ENCODE peak calls at places on chromosomes 16 and 17, in four cellular contexts. S is K562, R is SK-N-SH, H is GM12878. Q is an unnamed sample.

GRCh38 chr16:81446318-81447275 is 2.0 kb downstream of the CMIP start:
- DNase-seq in R (peak), H (no peak), S (peak), Q (no peak)

GRCh38 chr16:57489229-57489628 is 2.9 kb upstream of the DOK4 start:
- DNase-seq in H (no peak), S (no peak), R (no peak), Q (no peak)

GRCh38 chr17:82278786-82279379 is 5.4 kb upstream of the CSNK1D start:
- DNase-seq in S (no peak), R (no peak), H (no peak), Q (no peak)

GRCh38 chr16:85296859-85297698 is 184.8 kb upstream of the CIBAR2 start:
- DNase-seq in S (peak), R (peak), H (no peak), Q (peak)

GRCh38 chr17:50133769-50134099 is 3.8 kb upstream of the SAMD14 start:
- DNase-seq in H (no peak), R (no peak), S (no peak), Q (no peak)

GRCh38 chr16:63337264-63337663 is 1301.0 kb upstream of the CDH8 start:
- DNase-seq in H (no peak), S (no peak), R (no peak), Q (no peak)

GRCh38 chr16:48583075-48584065 is 26.6 kb downstream of the N4BP1 start:
- DNase-seq in H (no peak), R (no peak), S (no peak), Q (no peak)

GRCh38 chr17:1256699-1257098 is 13.5 kb upstream of the BHLHA9 start:
- DNase-seq in H (no peak), S (no peak), R (no peak), Q (no peak)

GRCh38 chr17:43832976-43833829 is at the start of gene MPP3:
- DNase-seq in R (peak), H (no peak), S (peak), Q (peak)

GRCh38 chr16:13083687-13084086 is 182.3 kb downstream of the SHISA9 start:
- DNase-seq in R (no peak), H (no peak), S (no peak), Q (no peak)

GRCh38 chr17:50945779-50946222 is 79.6 kb upstream of the TOB1 start:
- DNase-seq in H (no peak), S (no peak), R (no peak), Q (no peak)

GRCh38 chr16:367333-367903 is 2.9 kb downstream of the MRPL28 start:
- DNase-seq in R (no peak), S (no peak), H (no peak), Q (no peak)

GRCh38 chr16:9415588-9415987 is 324.1 kb downstream of the HAPSTR1 start:
- DNase-seq in R (no peak), H (no peak), S (peak), Q (no peak)

GRCh38 chr16:24573141-24573540 is 33.8 kb downstream of the RBBP6 start:
- DNase-seq in S (no peak), H (no peak), R (no peak), Q (no peak)

GRCh38 chr17:47844230-47844629 is 3.2 kb upstream of the SCRN2 start:
- DNase-seq in S (no peak), H (no peak), R (no peak), Q (no peak)

GRCh38 chr16:55760665-55761035 is 72.2 kb downstream of the CES1 start:
- DNase-seq in R (no peak), S (no peak), H (no peak), Q (no peak)

GRCh38 chr16:11145173-11145820 is 110.7 kb downstream of the SOCS1 start:
- DNase-seq in R (no peak), H (no peak), S (no peak), Q (no peak)

GRCh38 chr16:568401-569258 is 1.1 kb upstream of the PIGQ start:
- DNase-seq in S (peak), R (no peak), H (no peak), Q (no peak)

GRCh38 chr16:53949716-53950410 is 245.9 kb downstream of the FTO start:
- DNase-seq in S (no peak), H (no peak), R (no peak), Q (no peak)

GRCh38 chr16:4661661-4662060 is 31.7 kb upstream of the NUDT16L1 start:
- DNase-seq in R (no peak), S (no peak), H (no peak), Q (no peak)

GRCh38 chr17:56596741-56597494 is 3.4 kb downstream of the NOG start:
- DNase-seq in R (peak), S (no peak), H (no peak), Q (peak)

GRCh38 chr17:606501-607243 is 108.0 kb downstream of the VPS53 start:
- DNase-seq in H (no peak), R (no peak), S (no peak), Q (no peak)

GRCh38 chr17:4777969-4778760 is 6.5 kb downstream of the TM4SF5 start:
- DNase-seq in S (no peak), H (no peak), R (no peak), Q (no peak)

GRCh38 chr17:73513426-73513825 is 130.8 kb downstream of the SDK2 start:
- DNase-seq in R (no peak), H (no peak), S (no peak), Q (no peak)

GRCh38 chr17:49035470-49036269 is 38.5 kb downstream of the IGF2BP1 start:
- DNase-seq in H (no peak), S (peak), R (peak), Q (peak)

GRCh38 chr17:60169921-60170817 is 20.4 kb downstream of the CA4 start:
- DNase-seq in S (no peak), R (no peak), H (no peak), Q (no peak)

GRCh38 chr17:40352779-40353394 is 11.7 kb downstream of the GJD3 start:
- DNase-seq in H (no peak), R (no peak), S (peak), Q (no peak)

GRCh38 chr16:70715860-70716357 is 30.1 kb upstream of the MTSS2 start:
- DNase-seq in H (no peak), S (no peak), R (peak), Q (no peak)

GRCh38 chr17:81025065-81025751 is 9.7 kb upstream of the BAIAP2 start:
- DNase-seq in H (no peak), S (no peak), R (no peak), Q (no peak)

GRCh38 chr17:52383493-52384100 is 225.1 kb upstream of the CA10 start:
- DNase-seq in R (peak), H (no peak), S (peak), Q (peak)

GRCh38 chr17:17497845-17498520 is 1.8 kb upstream of the RASD1 start:
- DNase-seq in H (no peak), R (no peak), S (no peak), Q (no peak)

GRCh38 chr17:57881783-57882291 is 32.0 kb upstream of the MRPS23 start:
- DNase-seq in S (no peak), R (no peak), H (no peak), Q (no peak)

GRCh38 chr17:16814439-16814838 is 124.4 kb downstream of the CCDC144A start:
- DNase-seq in R (no peak), S (no peak), H (no peak), Q (no peak)

GRCh38 chr16:80346160-80346632 is 194.6 kb upstream of the DYNLRB2 start:
- DNase-seq in S (no peak), H (peak), R (no peak), Q (no peak)

GRCh38 chr17:45170976-45171337 is 9.3 kb downstream of the HEXIM2 start:
- DNase-seq in S (no peak), H (no peak), R (peak), Q (no peak)

GRCh38 chr16:30715777-30716445 is 16.9 kb downstream of the SRCAP start:
- DNase-seq in H (no peak), R (no peak), S (peak), Q (no peak)

GRCh38 chr17:27576429-27577123 is 54.4 kb upstream of the LGALS9 start:
- DNase-seq in R (no peak), S (no peak), H (no peak), Q (no peak)

DNA sequence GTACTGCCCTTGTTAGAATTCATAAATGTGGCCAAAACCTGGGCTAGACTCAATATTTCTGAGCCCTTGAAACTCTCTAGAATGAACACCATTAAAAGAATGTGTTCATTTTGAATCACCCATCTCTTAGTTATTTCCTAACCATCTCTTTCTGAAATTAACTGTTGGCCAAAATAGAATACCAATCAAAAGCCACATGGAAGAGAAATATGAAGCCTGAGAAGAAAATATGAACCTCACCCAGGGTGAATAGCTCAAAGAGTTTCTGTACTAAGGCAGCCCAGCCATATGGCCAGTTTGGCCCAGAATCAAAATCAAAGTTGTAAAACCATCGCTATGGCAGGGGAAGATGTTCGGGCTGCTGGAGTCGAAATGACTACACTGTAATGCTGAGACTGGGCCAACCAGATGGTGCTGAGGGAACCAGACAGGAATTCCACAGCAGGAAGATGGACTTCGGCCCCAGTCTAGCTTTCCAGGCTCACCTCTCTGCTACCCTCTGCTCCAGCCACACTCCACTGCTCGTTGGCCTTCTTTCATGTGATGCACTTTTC is 154.3 kb upstream of the ZFHX3 start:
- DNase-seq in S (no peak), R (no peak), H (no peak), Q (no peak)
- TF ChIP-seq USF1 in S (no peak), R (no peak), H (no peak), Q (no peak)

GRCh38 chr17:2980211-2980903 is 83.0 kb downstream of the OR1D5 start:
- DNase-seq in H (no peak), R (no peak), S (no peak), Q (no peak)
- TF ChIP-seq USF1 in H (no peak), R (no peak), S (no peak), Q (no peak)

GRCh38 chr17:55175788-55176425 is 88.9 kb upstream of the HLF start:
- DNase-seq in H (no peak), S (no peak), R (no peak), Q (no peak)

GRCh38 chr17:55172612-55173011 is 92.1 kb upstream of the HLF start:
- DNase-seq in R (no peak), H (no peak), S (no peak), Q (no peak)

GRCh38 chr17:55177914-55178217 is 86.9 kb upstream of the HLF start:
- DNase-seq in R (no peak), H (no peak), S (no peak), Q (no peak)

GRCh38 chr17:55174133-55174532 is 90.6 kb upstream of the HLF start:
- DNase-seq in R (no peak), H (no peak), S (no peak), Q (no peak)

GRCh38 chr17:55177159-55177913 is 87.4 kb upstream of the HLF start:
- DNase-seq in H (no peak), R (no peak), S (peak), Q (peak)
- TF ChIP-seq USF1 in H (no peak), R (no peak), S (no peak), Q (no peak)

DNA sequence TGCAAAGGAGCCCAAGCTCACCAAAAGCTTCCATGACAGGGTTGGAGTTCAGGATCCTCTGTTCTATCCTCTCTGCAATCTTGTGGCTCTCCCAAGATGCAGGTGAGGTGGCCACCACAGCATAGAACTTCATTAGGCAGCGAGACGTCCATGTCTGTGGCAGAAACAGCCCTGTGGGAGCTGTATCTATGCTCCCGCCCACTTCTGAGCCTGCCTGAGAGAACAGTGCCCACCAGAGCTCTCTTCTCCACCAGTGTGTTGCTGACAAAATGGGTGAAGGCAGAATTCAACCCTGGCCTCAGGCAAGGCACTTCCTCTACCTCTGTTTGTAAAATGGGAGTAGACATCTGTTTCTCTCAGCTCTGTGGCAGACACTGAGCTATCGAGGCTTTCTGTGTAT is 18.8 kb downstream of the MYO19 start:
- DNase-seq in H (no peak), S (no peak), R (no peak), Q (no peak)
- TF ChIP-seq USF1 in H (no peak), S (no peak), R (no peak), Q (no peak)